ENCODE peak calls at places on chromosomes 1 and 21, in nine cellular contexts. J is AG04450; X is body of pancreas; Q is cardiac fibroblast; T is heart right ventricle; L is CD4-positive, alpha-beta T cell; N is foreskin keratinocyte; U is tibial artery; D is CD8-positive, alpha-beta T cell. S is an unnamed sample.

GRCh38 chr1:75614455-75615379 is 3.8 kb upstream of the SLC44A5 start:
- DNase-seq in X (peak; percentile 66), T (peak; percentile 39), Q (peak; percentile 19), L (peak; percentile 17), J (no peak), D (peak; percentile 27), U (no peak), N (no peak), S (peak; percentile 50)

GRCh38 chr1:85274969-85275453 is 1.4 kb downstream of the BCL10 start:
- DNase-seq in T (no peak), U (no peak), J (no peak), L (no peak), Q (peak; percentile 70), X (peak; percentile 41), N (peak; percentile 78), D (no peak), S (no peak)

GRCh38 chr1:174040387-174040786 is 18.2 kb upstream of the RC3H1 start:
- DNase-seq in U (no peak), T (no peak), J (peak; percentile 72), D (no peak), X (peak; percentile 29), L (no peak), Q (peak; percentile 57), N (peak; percentile 88), S (no peak)

GRCh38 chr1:232457607-232458006 is 172.3 kb downstream of the SIPA1L2 start:
- DNase-seq in U (no peak), Q (no peak), N (no peak), L (no peak), T (no peak), X (no peak), J (no peak), D (no peak), S (no peak)

GRCh38 chr1:33289858-33290154 is 31.1 kb downstream of the A3GALT2 start:
- DNase-seq in J (no peak), D (no peak), U (no peak), T (no peak), X (no peak), Q (no peak), L (no peak), N (no peak), S (no peak)

GRCh38 chr1:167599839-167600581 is 30.0 kb upstream of the RCSD1 start:
- DNase-seq in N (peak; percentile 45), J (no peak), L (peak; percentile 34), U (no peak), Q (peak; percentile 78), T (no peak), D (peak; percentile 32), X (peak; percentile 69), S (no peak)

GRCh38 chr1:93614550-93615200 is 67.0 kb downstream of the BCAR3 start:
- DNase-seq in X (no peak), Q (no peak), U (no peak), N (no peak), J (no peak), D (no peak), L (no peak), T (no peak), S (peak; percentile 79)

GRCh38 chr1:60103186-60103585 is 29.6 kb upstream of the C1orf87 start:
- DNase-seq in U (no peak), J (no peak), N (no peak), X (no peak), Q (no peak), D (no peak), T (no peak), L (no peak), S (no peak)

GRCh38 chr1:203675596-203676347 is 49.1 kb downstream of the ATP2B4 start:
- DNase-seq in U (no peak), N (no peak), L (peak; percentile 10), X (peak; percentile 71), J (no peak), Q (no peak), D (no peak), T (no peak), S (peak; percentile 27)

GRCh38 chr21:38244407-38244787 is 12.4 kb upstream of the KCNJ15 start:
- DNase-seq in Q (no peak), N (no peak), U (no peak), D (no peak), X (no peak), J (no peak), T (no peak), L (no peak), S (no peak)

DNA sequence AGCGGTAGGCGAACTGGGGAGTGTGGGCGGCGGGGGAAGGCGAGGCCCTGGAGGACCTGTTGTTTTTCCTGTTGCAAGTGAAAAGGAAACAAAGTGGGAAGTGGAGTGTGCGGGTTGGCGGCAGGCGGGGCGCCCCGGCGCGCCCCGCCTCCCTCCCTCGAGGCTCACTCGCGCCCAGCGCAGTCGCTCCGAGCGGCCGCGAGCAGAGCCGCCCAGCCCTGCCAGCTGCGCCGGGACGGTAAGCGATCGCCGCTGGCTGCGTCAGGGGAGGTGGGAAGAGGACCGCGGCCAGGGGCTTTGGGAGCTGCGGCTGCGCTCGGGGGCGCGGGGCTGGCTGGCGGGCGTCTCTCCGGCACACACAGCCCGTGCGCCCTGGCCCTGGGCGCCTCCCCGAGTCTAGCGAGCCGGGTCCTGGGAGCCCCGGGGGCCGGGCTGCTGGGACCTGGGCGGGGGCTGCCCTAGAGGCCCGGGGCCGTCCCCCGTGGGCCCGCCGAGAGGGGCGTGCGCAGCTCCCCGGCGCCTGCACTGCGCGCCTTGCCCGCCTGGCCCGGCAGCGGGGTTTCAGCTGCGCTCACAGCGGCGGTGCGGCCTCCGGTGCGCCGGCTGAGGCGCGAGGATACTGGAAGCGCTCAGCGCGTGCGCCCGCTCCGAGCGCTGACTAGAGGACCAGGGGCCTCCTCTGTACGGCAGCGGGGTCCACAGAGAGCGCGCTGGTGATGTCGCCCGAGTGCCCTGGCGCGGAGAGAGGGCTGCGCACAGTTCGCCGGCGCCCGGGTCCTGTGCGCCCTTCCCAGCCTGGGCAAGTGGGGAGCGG is at the start of gene PIK3CD:
- DNase-seq in X (no peak), J (no peak), T (peak; percentile 32), L (peak; percentile 46), N (peak; percentile 34), U (no peak), Q (peak; percentile 27), D (peak; percentile 49), S (no peak)
- TF ChIP-seq CTCF in X (no peak), J (no peak), T (no peak), L (no peak), N (no peak), U (no peak), Q (no peak), D (no peak), S (no peak)

GRCh38 chr1:62905872-62906271 is 121.9 kb downstream of the ATG4C start:
- DNase-seq in T (no peak), X (no peak), D (no peak), L (no peak), U (no peak), N (no peak), Q (no peak), J (no peak), S (no peak)

GRCh38 chr1:62904537-62904936 is 120.6 kb downstream of the ATG4C start:
- DNase-seq in Q (no peak), J (no peak), T (no peak), N (no peak), U (no peak), D (no peak), X (no peak), L (no peak), S (no peak)

GRCh38 chr1:62908168-62908567 is 124.2 kb downstream of the ATG4C start:
- DNase-seq in L (no peak), N (no peak), D (no peak), X (no peak), U (no peak), T (no peak), Q (no peak), J (no peak), S (no peak)

GRCh38 chr1:62905309-62905708 is 121.4 kb downstream of the ATG4C start:
- DNase-seq in X (no peak), L (no peak), U (no peak), D (no peak), J (no peak), T (no peak), N (no peak), Q (no peak), S (no peak)

DNA sequence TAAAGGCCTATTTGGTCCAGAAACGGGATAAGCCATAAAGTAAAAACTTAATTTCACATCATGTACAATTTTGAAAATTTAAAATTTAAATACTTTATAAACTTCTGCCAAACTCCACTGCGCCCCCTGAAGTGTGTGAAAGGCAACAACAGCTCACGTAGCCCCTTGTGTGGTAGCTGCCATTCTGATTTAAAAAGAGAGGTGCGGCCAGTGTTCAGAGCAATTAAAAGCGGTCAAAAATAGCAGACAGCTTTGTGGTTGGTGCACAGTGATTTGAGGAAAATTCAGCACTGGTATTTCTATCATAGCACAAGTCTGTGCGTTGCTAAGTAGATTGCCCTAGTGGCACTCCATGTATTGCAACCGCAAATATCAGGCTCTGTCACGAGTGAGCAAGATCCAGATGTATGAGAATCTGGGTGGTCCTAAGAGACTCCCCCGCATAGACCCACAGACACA is 122.5 kb downstream of the ATG4C start:
- DNase-seq in D (no peak), X (no peak), U (no peak), Q (peak; percentile 15), J (no peak), T (no peak), N (no peak), L (no peak), S (no peak)
- TF ChIP-seq CTCF in D (no peak), X (no peak), U (no peak), Q (peak; percentile 58), J (peak; percentile 55), T (no peak), N (peak; percentile 48), L (no peak), S (no peak)

GRCh38 chr1:34918609-34919561 is 10.6 kb downstream of the DLGAP3 start:
- DNase-seq in Q (no peak), J (no peak), N (no peak), T (peak; percentile 13), U (no peak), L (no peak), X (no peak), D (no peak), S (no peak)
- TF ChIP-seq CTCF in Q (no peak), J (no peak), N (no peak), T (no peak), U (no peak), L (no peak), X (no peak), D (no peak), S (no peak)

GRCh38 chr21:45154511-45155508 is 80.4 kb downstream of the ADARB1 start:
- DNase-seq in J (no peak), X (no peak), N (peak; percentile 30), U (peak; percentile 69), D (peak; percentile 22), Q (peak; percentile 72), T (no peak), L (peak; percentile 33), S (peak; percentile 3)

GRCh38 chr21:45153358-45154318 is 79.3 kb downstream of the ADARB1 start:
- DNase-seq in J (no peak), X (no peak), T (no peak), D (no peak), L (no peak), U (no peak), Q (no peak), N (no peak), S (no peak)

GRCh38 chr21:45150630-45151265 is 76.4 kb downstream of the ADARB1 start:
- DNase-seq in Q (no peak), J (no peak), X (no peak), L (no peak), T (no peak), D (no peak), N (no peak), U (peak; percentile 66), S (no peak)

GRCh38 chr21:45151484-45152115 is 77.2 kb downstream of the ADARB1 start:
- DNase-seq in L (no peak), D (no peak), Q (peak; percentile 38), U (peak; percentile 62), T (no peak), J (no peak), N (no peak), X (no peak), S (no peak)

GRCh38 chr21:45152265-45152746 is 77.9 kb downstream of the ADARB1 start:
- DNase-seq in L (peak; percentile 61), T (no peak), Q (no peak), U (peak; percentile 74), X (peak; percentile 43), J (no peak), N (no peak), D (peak; percentile 73), S (peak; percentile 31)
- TF ChIP-seq CTCF in L (peak; percentile 69), T (no peak), Q (no peak), U (peak; percentile 31), X (no peak), J (no peak), N (peak; percentile 23), D (peak; percentile 54), S (no peak)